ENCODE peak calls at places on chromosomes 4 and X, in seven cellular contexts. One of them, this sample, is unnamed.
A peak's percentile ranks its signal among the peaks of the same experiment; 100 is the strongest.

GRCh38 chr4:122845760-122846159 is 19.1 kb downstream of the FGF2 start:
- DNase-seq in HepG2: no peak
- DNase-seq in H1: no peak
- DNase-seq in GM12878: no peak
- DNase-seq in K562: no peak
- DNase-seq in HCT116: no peak
- DNase-seq in SK-N-SH: no peak
- DNase-seq in this sample: no peak

GRCh38 chr4:184344435-184344834 is 126.8 kb upstream of the ENPP6 start:
- DNase-seq in GM12878: no peak
- DNase-seq in K562: no peak
- DNase-seq in HCT116: no peak
- DNase-seq in SK-N-SH: no peak
- DNase-seq in HepG2: no peak
- DNase-seq in H1: no peak
- DNase-seq in this sample: no peak

GRCh38 chrX:115602729-115603389 is 41.9 kb downstream of the PLS3 start:
- DNase-seq in HCT116: no peak
- DNase-seq in HepG2: no peak
- DNase-seq in K562: no peak
- DNase-seq in SK-N-SH: no peak
- DNase-seq in GM12878: no peak
- DNase-seq in H1: no peak
- DNase-seq in this sample: peak; percentile 67

GRCh38 chr4:31929676-31930075 is 1209.5 kb downstream of the PCDH7 start:
- DNase-seq in K562: no peak
- DNase-seq in GM12878: no peak
- DNase-seq in HCT116: no peak
- DNase-seq in H1: no peak
- DNase-seq in HepG2: no peak
- DNase-seq in SK-N-SH: no peak
- DNase-seq in this sample: no peak

GRCh38 chrX:87664381-87664780 is 146.8 kb downstream of the KLHL4 start:
- DNase-seq in HepG2: no peak
- DNase-seq in K562: no peak
- DNase-seq in SK-N-SH: peak; percentile 2
- DNase-seq in H1: no peak
- DNase-seq in GM12878: no peak
- DNase-seq in HCT116: no peak
- DNase-seq in this sample: peak; percentile 38

GRCh38 chr4:147768113-147768512 is 36.2 kb downstream of the ARHGAP10 start:
- DNase-seq in K562: no peak
- DNase-seq in SK-N-SH: no peak
- DNase-seq in H1: no peak
- DNase-seq in HepG2: no peak
- DNase-seq in HCT116: no peak
- DNase-seq in GM12878: no peak
- DNase-seq in this sample: no peak

GRCh38 chrX:107549504-107549903 is 78.8 kb upstream of the PRPS1 start:
- DNase-seq in K562: no peak
- DNase-seq in HepG2: no peak
- DNase-seq in HCT116: no peak
- DNase-seq in SK-N-SH: no peak
- DNase-seq in GM12878: no peak
- DNase-seq in H1: no peak
- DNase-seq in this sample: no peak

GRCh38 chr4:69497081-69497480 is 1.4 kb upstream of the UGT2B4 start:
- DNase-seq in SK-N-SH: no peak
- DNase-seq in HepG2: no peak
- DNase-seq in GM12878: no peak
- DNase-seq in HCT116: no peak
- DNase-seq in H1: no peak
- DNase-seq in K562: no peak
- DNase-seq in this sample: no peak

GRCh38 chr4:65880594-65880993 is 210.3 kb upstream of the EPHA5 start:
- DNase-seq in GM12878: no peak
- DNase-seq in SK-N-SH: no peak
- DNase-seq in H1: no peak
- DNase-seq in K562: no peak
- DNase-seq in HCT116: no peak
- DNase-seq in HepG2: no peak
- DNase-seq in this sample: no peak

GRCh38 chrX:148928803-148929202 is 428.4 kb downstream of the AFF2 start:
- DNase-seq in GM12878: no peak
- DNase-seq in HepG2: no peak
- DNase-seq in H1: no peak
- DNase-seq in HCT116: no peak
- DNase-seq in SK-N-SH: no peak
- DNase-seq in K562: no peak
- DNase-seq in this sample: no peak

GRCh38 chrX:126557151-126557550 is 4.5 kb upstream of the DCAF12L1 start:
- DNase-seq in HepG2: no peak
- DNase-seq in SK-N-SH: no peak
- DNase-seq in HCT116: no peak
- DNase-seq in GM12878: no peak
- DNase-seq in H1: no peak
- DNase-seq in K562: no peak
- DNase-seq in this sample: no peak

GRCh38 chrX:44080083-44080482 is 106.9 kb upstream of the NDP start:
- DNase-seq in HepG2: no peak
- DNase-seq in SK-N-SH: no peak
- DNase-seq in HCT116: no peak
- DNase-seq in K562: no peak
- DNase-seq in H1: no peak
- DNase-seq in GM12878: no peak
- DNase-seq in this sample: no peak

GRCh38 chrX:133405498-133406180 is 9.7 kb downstream of the GPC4 start:
- DNase-seq in SK-N-SH: no peak
- DNase-seq in HepG2: no peak
- DNase-seq in K562: no peak
- DNase-seq in H1: no peak
- DNase-seq in HCT116: no peak
- DNase-seq in GM12878: no peak
- DNase-seq in this sample: no peak

GRCh38 chr4:93829531-93830089 is 1.1 kb downstream of the ATOH1 start:
- DNase-seq in H1: peak; percentile 66
- DNase-seq in GM12878: no peak
- DNase-seq in HCT116: no peak
- DNase-seq in K562: no peak
- DNase-seq in SK-N-SH: peak; percentile 54
- DNase-seq in HepG2: no peak
- DNase-seq in this sample: no peak

GRCh38 chr4:1041936-1042330 is 30.5 kb downstream of the FGFRL1 start:
- DNase-seq in K562: no peak
- DNase-seq in SK-N-SH: no peak
- DNase-seq in HepG2: no peak
- DNase-seq in H1: no peak
- DNase-seq in GM12878: no peak
- DNase-seq in HCT116: no peak
- DNase-seq in this sample: no peak

GRCh38 chr4:1039493-1040343 is 28.3 kb downstream of the FGFRL1 start:
- DNase-seq in H1: no peak
- DNase-seq in K562: peak; percentile 77
- DNase-seq in HepG2: no peak
- DNase-seq in SK-N-SH: no peak
- DNase-seq in GM12878: no peak
- DNase-seq in HCT116: no peak
- DNase-seq in this sample: no peak

GRCh38 chr4:1040344-1041146 is 29.1 kb downstream of the FGFRL1 start:
- DNase-seq in HCT116: no peak
- DNase-seq in HepG2: no peak
- DNase-seq in SK-N-SH: no peak
- DNase-seq in GM12878: no peak
- DNase-seq in K562: no peak
- DNase-seq in H1: no peak
- DNase-seq in this sample: no peak

GRCh38 chr4:1042352-1043025 is 31.1 kb downstream of the FGFRL1 start:
- DNase-seq in H1: no peak
- DNase-seq in K562: no peak
- DNase-seq in GM12878: no peak
- DNase-seq in HCT116: no peak
- DNase-seq in SK-N-SH: no peak
- DNase-seq in HepG2: no peak
- DNase-seq in this sample: no peak

DNA sequence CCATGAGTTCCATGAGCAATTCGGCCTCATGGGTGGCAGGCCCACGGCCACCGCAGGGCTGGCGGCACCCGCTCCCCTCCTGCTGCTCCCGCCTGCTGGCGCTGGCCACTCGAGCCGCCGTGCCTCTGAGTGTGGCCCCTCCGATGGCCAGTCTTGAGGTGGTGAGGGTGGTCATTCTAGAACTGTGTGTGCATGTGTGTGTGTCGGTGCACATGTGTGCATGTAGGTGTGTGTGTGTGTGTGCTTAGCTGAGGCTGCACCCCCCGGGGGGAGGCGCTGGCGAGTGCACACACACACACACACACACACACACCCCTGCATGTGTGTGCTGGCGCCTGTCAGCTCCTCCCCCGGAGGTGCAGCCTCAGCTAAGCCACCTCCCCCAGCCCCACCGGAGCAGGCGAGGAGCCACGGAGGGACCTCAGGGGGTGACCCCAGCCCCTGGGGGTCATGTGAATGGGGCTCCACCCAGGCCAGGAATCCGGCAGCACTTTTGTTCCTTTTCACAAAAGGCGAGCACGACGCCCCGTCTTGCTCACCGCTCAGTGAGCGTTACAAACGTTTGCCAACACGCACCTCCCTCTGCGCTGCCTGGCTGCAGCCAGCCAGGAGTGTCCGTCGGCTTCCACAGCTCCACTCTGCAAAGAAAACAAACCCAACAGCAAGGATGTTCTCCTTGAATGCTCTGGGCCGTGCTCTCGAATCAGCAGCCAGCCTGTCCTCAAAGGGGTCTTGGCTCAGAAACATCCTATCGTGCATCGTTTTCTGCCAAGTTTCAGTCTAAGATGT is 29.9 kb downstream of the FGFRL1 start:
- DNase-seq in HCT116: no peak
- DNase-seq in GM12878: no peak
- DNase-seq in SK-N-SH: no peak
- DNase-seq in K562: peak; percentile 84
- DNase-seq in HepG2: no peak
- DNase-seq in H1: no peak
- DNase-seq in this sample: no peak
- TF ChIP-seq SIN3A in HCT116: no peak
- TF ChIP-seq SIN3A in GM12878: no peak
- TF ChIP-seq SIN3A in SK-N-SH: no peak
- TF ChIP-seq SIN3A in K562: no peak
- TF ChIP-seq SIN3A in HepG2: no peak
- TF ChIP-seq SIN3A in H1: no peak
- TF ChIP-seq SIN3A in this sample: no peak

DNA sequence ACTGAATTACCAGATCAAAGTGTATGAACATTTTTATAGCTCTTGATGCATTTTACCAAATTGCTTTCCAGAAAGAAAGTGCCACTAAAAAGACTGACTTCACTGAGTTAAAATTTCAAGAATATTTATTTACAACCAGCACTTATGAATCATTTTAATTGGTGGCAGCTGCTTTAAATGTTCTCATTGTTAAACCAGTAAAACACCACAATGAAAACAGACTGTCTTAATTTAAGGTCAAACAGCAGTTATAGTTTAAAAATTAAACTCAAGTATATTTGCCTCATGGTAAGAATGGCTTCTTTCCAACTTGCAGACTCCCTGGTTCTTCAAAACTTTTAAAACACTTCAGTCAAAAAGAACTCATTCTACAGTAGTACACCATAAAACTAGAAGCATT is 36.9 kb downstream of the AMMECR1 start:
- DNase-seq in GM12878: no peak
- DNase-seq in H1: no peak
- DNase-seq in HepG2: no peak
- DNase-seq in SK-N-SH: no peak
- DNase-seq in HCT116: no peak
- DNase-seq in K562: no peak
- DNase-seq in this sample: no peak
- H3K4me1 ChIP-seq in GM12878: peaks cover 6% of the 10 kb centered on the region
- H3K4me1 ChIP-seq in H1: no peaks in the 10 kb centered on the region
- H3K4me1 ChIP-seq in HepG2: no peaks in the 10 kb centered on the region
- H3K4me1 ChIP-seq in SK-N-SH: no peaks in the 10 kb centered on the region
- H3K4me1 ChIP-seq in HCT116: no peaks in the 10 kb centered on the region
- H3K4me1 ChIP-seq in K562: peaks cover 14% of the 10 kb centered on the region
- H3K4me1 ChIP-seq in this sample: no peaks in the 10 kb centered on the region

GRCh38 chr4:165355900-165356300 is 22.9 kb upstream of the CPE start:
- DNase-seq in K562: no peak
- DNase-seq in HCT116: peak; percentile 59
- DNase-seq in H1: no peak
- DNase-seq in HepG2: peak; percentile 72
- DNase-seq in GM12878: no peak
- DNase-seq in SK-N-SH: peak; percentile 47
- DNase-seq in this sample: no peak

GRCh38 chr4:165345663-165346417 is 18.4 kb downstream of the MSMO1 start:
- DNase-seq in HCT116: no peak
- DNase-seq in SK-N-SH: no peak
- DNase-seq in K562: no peak
- DNase-seq in GM12878: no peak
- DNase-seq in H1: no peak
- DNase-seq in HepG2: no peak
- DNase-seq in this sample: no peak

GRCh38 chr4:165347647-165348569 is 20.4 kb downstream of the MSMO1 start:
- DNase-seq in H1: no peak
- DNase-seq in HCT116: no peak
- DNase-seq in GM12878: no peak
- DNase-seq in HepG2: no peak
- DNase-seq in K562: no peak
- DNase-seq in SK-N-SH: no peak
- DNase-seq in this sample: no peak

GRCh38 chr4:165351359-165352130 is 24.1 kb downstream of the MSMO1 start:
- DNase-seq in GM12878: no peak
- DNase-seq in SK-N-SH: no peak
- DNase-seq in K562: no peak
- DNase-seq in HepG2: peak; percentile 43
- DNase-seq in HCT116: no peak
- DNase-seq in H1: no peak
- DNase-seq in this sample: no peak
- TF ChIP-seq SIN3A in GM12878: no peak
- TF ChIP-seq SIN3A in SK-N-SH: no peak
- TF ChIP-seq SIN3A in K562: no peak
- TF ChIP-seq SIN3A in HepG2: no peak
- TF ChIP-seq SIN3A in HCT116: no peak
- TF ChIP-seq SIN3A in H1: no peak
- TF ChIP-seq SIN3A in this sample: no peak

GRCh38 chr4:118730683-118731082 is 45.5 kb downstream of the METTL14 start:
- DNase-seq in GM12878: no peak
- DNase-seq in K562: no peak
- DNase-seq in HepG2: no peak
- DNase-seq in H1: no peak
- DNase-seq in SK-N-SH: no peak
- DNase-seq in HCT116: no peak
- DNase-seq in this sample: no peak

GRCh38 chr4:118732591-118733330 is 47.6 kb downstream of the METTL14 start:
- DNase-seq in HCT116: no peak
- DNase-seq in H1: no peak
- DNase-seq in GM12878: no peak
- DNase-seq in HepG2: no peak
- DNase-seq in SK-N-SH: no peak
- DNase-seq in K562: no peak
- DNase-seq in this sample: no peak

GRCh38 chr4:118729287-118730286 is 44.4 kb downstream of the METTL14 start:
- DNase-seq in GM12878: no peak
- DNase-seq in H1: no peak
- DNase-seq in SK-N-SH: no peak
- DNase-seq in HCT116: no peak
- DNase-seq in K562: no peak
- DNase-seq in HepG2: peak; percentile 3
- DNase-seq in this sample: no peak

GRCh38 chr4:118723369-118723768 is 38.2 kb downstream of the METTL14 start:
- DNase-seq in H1: no peak
- DNase-seq in GM12878: no peak
- DNase-seq in HepG2: no peak
- DNase-seq in HCT116: no peak
- DNase-seq in SK-N-SH: no peak
- DNase-seq in K562: no peak
- DNase-seq in this sample: no peak

GRCh38 chr4:118727360-118727759 is 42.2 kb downstream of the METTL14 start:
- DNase-seq in HCT116: no peak
- DNase-seq in SK-N-SH: no peak
- DNase-seq in GM12878: no peak
- DNase-seq in H1: no peak
- DNase-seq in HepG2: no peak
- DNase-seq in K562: no peak
- DNase-seq in this sample: no peak
- H3K4me1 ChIP-seq in HCT116: no peaks in the 10 kb centered on the region
- H3K4me1 ChIP-seq in SK-N-SH: peaks cover 21% of the 10 kb centered on the region
- H3K4me1 ChIP-seq in GM12878: no peaks in the 10 kb centered on the region
- H3K4me1 ChIP-seq in H1: no peaks in the 10 kb centered on the region
- H3K4me1 ChIP-seq in HepG2: peaks cover 20% of the 10 kb centered on the region
- H3K4me1 ChIP-seq in K562: no peaks in the 10 kb centered on the region
- H3K4me1 ChIP-seq in this sample: no peaks in the 10 kb centered on the region

This sample was measured in Panc1.